ENCODE peak calls at places on chromosomes 7 and 10, in nine cellular contexts. E, I, C, J, K, O, H, T and Z are unnamed samples.
A peak's percentile ranks its signal among the peaks of the same experiment; 100 is the strongest.

GRCh38 chr10:95406651-95407280 is 116.0 kb upstream of the PDLIM1 start:
- DNase-seq in E (no peak), I (peak; percentile 2), C (peak; percentile 26), J (no peak), K (no peak), O (peak; percentile 89), H (no peak), T (no peak), Z (peak; percentile 84)

GRCh38 chr10:125781374-125781773 is 5.8 kb upstream of the MMP21 start:
- DNase-seq in E (no peak), I (no peak), C (no peak), J (no peak), K (no peak), O (no peak), H (no peak), T (no peak), Z (no peak)

GRCh38 chr7:106618480-106618879 is 42.5 kb downstream of the CCDC71L start:
- DNase-seq in E (no peak), I (no peak), C (peak; percentile 75), J (no peak), K (no peak), O (no peak), H (no peak), T (no peak), Z (no peak)

GRCh38 chr7:51315393-51316261 is 982 bp downstream of the COBL start:
- DNase-seq in E (peak; percentile 26), I (no peak), C (peak; percentile 39), J (peak; percentile 75), K (no peak), O (no peak), H (no peak), T (peak; percentile 83), Z (peak; percentile 62)

GRCh38 chr10:7696545-7696944 is 6.6 kb upstream of the ITIH2 start:
- DNase-seq in E (no peak), I (no peak), C (peak; percentile 38), J (no peak), K (no peak), O (peak; percentile 25), H (no peak), T (no peak), Z (no peak)

GRCh38 chr7:105906690-105907089 is 30.3 kb upstream of the ATXN7L1 start:
- DNase-seq in E (no peak), I (no peak), C (peak; percentile 12), J (no peak), K (no peak), O (peak; percentile 6), H (no peak), T (no peak), Z (no peak)

GRCh38 chr7:67955061-67955460 is 958.4 kb downstream of the TYW1 start:
- DNase-seq in E (no peak), I (no peak), C (no peak), J (peak; percentile 9), K (no peak), O (no peak), H (no peak), T (no peak), Z (no peak)

GRCh38 chr7:27346531-27347260 is 104.1 kb downstream of the EVX1 start:
- DNase-seq in E (no peak), I (no peak), C (peak; percentile 82), J (no peak), K (no peak), O (peak; percentile 7), H (no peak), T (no peak), Z (peak; percentile 87)

GRCh38 chr10:4688620-4689019 is 137.4 kb upstream of the AKR1E2 start:
- DNase-seq in E (no peak), I (no peak), C (no peak), J (no peak), K (no peak), O (no peak), H (no peak), T (no peak), Z (no peak)

GRCh38 chr10:99630439-99630838 is 10.2 kb upstream of the SLC25A28 start:
- DNase-seq in E (peak; percentile 33), I (no peak), C (peak; percentile 60), J (peak; percentile 14), K (peak; percentile 39), O (no peak), H (no peak), T (peak; percentile 39), Z (peak; percentile 66)

GRCh38 chr7:134899729-134900128 is 86.6 kb upstream of the AGBL3 start:
- DNase-seq in E (no peak), I (no peak), C (peak; percentile 84), J (no peak), K (no peak), O (no peak), H (no peak), T (peak; percentile 28), Z (no peak)

GRCh38 chr7:87106974-87107612 is 45.2 kb upstream of the DMTF1 start:
- DNase-seq in E (no peak), I (no peak), C (no peak), J (no peak), K (no peak), O (no peak), H (no peak), T (no peak), Z (no peak)

GRCh38 chr7:157910446-157910845 is 573.6 kb downstream of the DNAJB6 start:
- DNase-seq in E (no peak), I (no peak), C (no peak), J (no peak), K (no peak), O (no peak), H (no peak), T (no peak), Z (no peak)

GRCh38 chr10:16948335-16948734 is 131.1 kb upstream of the RSU1 start:
- DNase-seq in E (no peak), I (no peak), C (no peak), J (no peak), K (no peak), O (no peak), H (no peak), T (no peak), Z (no peak)

GRCh38 chr10:119125942-119126341 is 22.0 kb downstream of the DENND10 start:
- DNase-seq in E (no peak), I (no peak), C (no peak), J (no peak), K (no peak), O (no peak), H (no peak), T (no peak), Z (no peak)

GRCh38 chr7:93981480-93981874 is 22.7 kb downstream of the BET1 start:
- DNase-seq in E (no peak), I (no peak), C (no peak), J (peak; percentile 13), K (no peak), O (no peak), H (no peak), T (no peak), Z (no peak)

GRCh38 chr10:111281516-111281915 is 204.7 kb downstream of the ADRA2A start:
- DNase-seq in E (peak; percentile 36), I (no peak), C (no peak), J (peak; percentile 54), K (no peak), O (peak; percentile 6), H (no peak), T (peak; percentile 4), Z (no peak)

GRCh38 chr7:92698237-92698841 is 108.1 kb upstream of the FAM133B start:
- DNase-seq in E (no peak), I (no peak), C (peak; percentile 98), J (peak; percentile 13), K (no peak), O (peak; percentile 75), H (peak; percentile 25), T (no peak), Z (peak; percentile 51)

GRCh38 chr10:28217848-28218247 is 85.0 kb downstream of the MPP7 start:
- DNase-seq in E (no peak), I (no peak), C (peak; percentile 97), J (no peak), K (no peak), O (no peak), H (no peak), T (peak; percentile 59), Z (no peak)

GRCh38 chr10:121183241-121183640 is 332.1 kb downstream of the WDR11 start:
- DNase-seq in E (no peak), I (no peak), C (no peak), J (no peak), K (no peak), O (no peak), H (no peak), T (no peak), Z (no peak)

GRCh38 chr7:149558149-149558861 is 60.7 kb upstream of the ZNF746 start:
- DNase-seq in E (no peak), I (no peak), C (peak; percentile 76), J (no peak), K (no peak), O (no peak), H (peak; percentile 49), T (peak; percentile 94), Z (no peak)

GRCh38 chr10:69801434-69802315 is at the start of gene COL13A1:
- DNase-seq in E (peak; percentile 48), I (no peak), C (peak; percentile 79), J (peak; percentile 93), K (no peak), O (peak; percentile 37), H (no peak), T (peak; percentile 83), Z (peak; percentile 41)

GRCh38 chr10:7374795-7375194 is 36.0 kb downstream of the SFMBT2 start:
- DNase-seq in E (no peak), I (no peak), C (no peak), J (no peak), K (no peak), O (no peak), H (no peak), T (no peak), Z (no peak)

GRCh38 chr10:114868801-114869200 is 47.2 kb downstream of the FHIP2A start:
- DNase-seq in E (no peak), I (no peak), C (peak; percentile 18), J (no peak), K (no peak), O (no peak), H (no peak), T (no peak), Z (no peak)

GRCh38 chr7:33903770-33904679 is 1.3 kb upstream of the BMPER start:
- DNase-seq in E (peak; percentile 38), I (no peak), C (peak; percentile 45), J (peak; percentile 77), K (peak; percentile 26), O (peak; percentile 35), H (peak; percentile 57), T (no peak), Z (peak; percentile 20)